ENCODE peak calls at places on chromosome 1, in five cellular contexts. One of them, this sample, is unnamed.

GRCh38 chr1:235027076-235027861 is 101.4 kb downstream of the TOMM20 start:
- DNase-seq in ovary: no peak
- DNase-seq in NCI-H460: no peak
- DNase-seq in lower leg skin: no peak
- DNase-seq in adrenal gland: no peak
- DNase-seq in this sample: no peak

GRCh38 chr1:84375965-84376910 is 22.0 kb upstream of the DNASE2B start:
- DNase-seq in ovary: no peak
- DNase-seq in NCI-H460: no peak
- DNase-seq in lower leg skin: no peak
- DNase-seq in adrenal gland: no peak
- DNase-seq in this sample: no peak

GRCh38 chr1:21324368-21325137 is 34.3 kb upstream of the ECE1 start:
- DNase-seq in ovary: peak
- DNase-seq in NCI-H460: peak
- DNase-seq in lower leg skin: peak
- DNase-seq in adrenal gland: peak
- DNase-seq in this sample: peak

GRCh38 chr1:21307663-21308062 is 17.4 kb upstream of the ECE1 start:
- DNase-seq in ovary: no peak
- DNase-seq in NCI-H460: no peak
- DNase-seq in lower leg skin: no peak
- DNase-seq in adrenal gland: peak
- DNase-seq in this sample: no peak

GRCh38 chr1:52751589-52752306 is 25.5 kb downstream of the ZYG11B start:
- DNase-seq in ovary: peak
- DNase-seq in NCI-H460: no peak
- DNase-seq in lower leg skin: no peak
- DNase-seq in adrenal gland: peak
- DNase-seq in this sample: no peak

GRCh38 chr1:51058863-51059262 is 43.2 kb upstream of the C1orf185 start:
- DNase-seq in ovary: no peak
- DNase-seq in NCI-H460: no peak
- DNase-seq in lower leg skin: no peak
- DNase-seq in adrenal gland: no peak
- DNase-seq in this sample: no peak

GRCh38 chr1:223175032-223175431 is 32.0 kb upstream of the TLR5 start:
- DNase-seq in ovary: no peak
- DNase-seq in NCI-H460: no peak
- DNase-seq in lower leg skin: no peak
- DNase-seq in adrenal gland: no peak
- DNase-seq in this sample: no peak

GRCh38 chr1:226086776-226087175 is 24.3 kb downstream of the H3-3A start:
- DNase-seq in ovary: no peak
- DNase-seq in NCI-H460: no peak
- DNase-seq in lower leg skin: no peak
- DNase-seq in adrenal gland: no peak
- DNase-seq in this sample: no peak

GRCh38 chr1:42336978-42337377 is 1.9 kb upstream of the FOXJ3 start:
- DNase-seq in ovary: no peak
- DNase-seq in NCI-H460: no peak
- DNase-seq in lower leg skin: no peak
- DNase-seq in adrenal gland: no peak
- DNase-seq in this sample: no peak

GRCh38 chr1:151510020-151510405 is 1.2 kb upstream of the CGN start:
- DNase-seq in ovary: no peak
- DNase-seq in NCI-H460: no peak
- DNase-seq in lower leg skin: no peak
- DNase-seq in adrenal gland: no peak
- DNase-seq in this sample: no peak

GRCh38 chr1:154141240-154141639 is 13.6 kb downstream of the NUP210L start:
- DNase-seq in ovary: no peak
- DNase-seq in NCI-H460: no peak
- DNase-seq in lower leg skin: no peak
- DNase-seq in adrenal gland: no peak
- DNase-seq in this sample: no peak

GRCh38 chr1:119773711-119774241 is 5.1 kb upstream of the HMGCS2 start:
- DNase-seq in ovary: no peak
- DNase-seq in NCI-H460: no peak
- DNase-seq in lower leg skin: no peak
- DNase-seq in adrenal gland: no peak
- DNase-seq in this sample: no peak

GRCh38 chr1:64834734-64835133 is 89.9 kb downstream of the RAVER2 start:
- DNase-seq in ovary: no peak
- DNase-seq in NCI-H460: no peak
- DNase-seq in lower leg skin: no peak
- DNase-seq in adrenal gland: no peak
- DNase-seq in this sample: no peak

GRCh38 chr1:52007228-52008073 is 17.0 kb upstream of the RAB3B start:
- DNase-seq in ovary: no peak
- DNase-seq in NCI-H460: no peak
- DNase-seq in lower leg skin: no peak
- DNase-seq in adrenal gland: no peak
- DNase-seq in this sample: no peak

GRCh38 chr1:197200468-197200899 is 54.0 kb upstream of the ASPM start:
- DNase-seq in ovary: no peak
- DNase-seq in NCI-H460: no peak
- DNase-seq in lower leg skin: peak
- DNase-seq in adrenal gland: no peak
- DNase-seq in this sample: no peak

GRCh38 chr1:69743146-69743545 is 175.4 kb downstream of the LRRC7 start:
- DNase-seq in ovary: no peak
- DNase-seq in NCI-H460: no peak
- DNase-seq in lower leg skin: no peak
- DNase-seq in adrenal gland: no peak
- DNase-seq in this sample: no peak